ENCODE peak calls at places on chromosomes 7 and 10, in ten cellular contexts. B is GM12865, P is transverse colon, J is OCI-LY7, E is AG09309, W is heart right ventricle, U is mesothelial cell of epicardium, N is neural progenitor cell, O is fibroblast of mammary gland, X is cardiac muscle cell. Y is an unnamed sample.

GRCh38 chr10:74040200-74041126 is 42.5 kb downstream of the VCL start:
- DNase-seq in B (no peak), P (no peak), J (no peak), E (no peak), W (no peak), U (no peak), N (no peak), O (no peak), X (no peak), Y (no peak)

GRCh38 chr7:41977165-41977651 is 259.8 kb downstream of the GLI3 start:
- DNase-seq in B (peak), P (no peak), J (peak), E (no peak), W (peak), U (no peak), N (peak), O (peak), X (peak), Y (peak)

GRCh38 chr10:86254526-86255174 is 111.9 kb downstream of the GRID1 start:
- DNase-seq in B (no peak), P (no peak), J (no peak), E (no peak), W (no peak), U (no peak), N (no peak), O (no peak), X (no peak), Y (no peak)

GRCh38 chr10:59805043-59805442 is 51.8 kb upstream of the MRLN start:
- DNase-seq in B (peak), P (peak), J (peak), E (no peak), W (no peak), U (no peak), N (peak), O (peak), X (peak), Y (peak)

GRCh38 chr7:2715341-2716231 is 27.6 kb downstream of the AMZ1 start:
- DNase-seq in B (no peak), P (no peak), J (peak), E (no peak), W (no peak), U (no peak), N (no peak), O (no peak), X (no peak), Y (peak)

GRCh38 chr10:15782851-15783250 is 63.1 kb upstream of the ITGA8 start:
- DNase-seq in B (no peak), P (no peak), J (no peak), E (no peak), W (no peak), U (no peak), N (no peak), O (no peak), X (no peak), Y (no peak)

GRCh38 chr10:125370578-125370977 is 210.2 kb upstream of the CTBP2 start:
- DNase-seq in B (no peak), P (no peak), J (no peak), E (no peak), W (no peak), U (peak), N (peak), O (no peak), X (no peak), Y (no peak)

GRCh38 chr7:55173671-55174070 is 154.9 kb downstream of the EGFR start:
- DNase-seq in B (no peak), P (no peak), J (no peak), E (no peak), W (no peak), U (no peak), N (no peak), O (no peak), X (no peak), Y (no peak)

GRCh38 chr7:100818825-100819224 is 8.5 kb downstream of the EPHB4 start:
- DNase-seq in B (no peak), P (no peak), J (no peak), E (no peak), W (no peak), U (no peak), N (no peak), O (no peak), X (no peak), Y (no peak)

GRCh38 chr7:91657386-91658120 is 222.9 kb downstream of the MTERF1 start:
- DNase-seq in B (no peak), P (no peak), J (no peak), E (peak), W (no peak), U (no peak), N (no peak), O (peak), X (peak), Y (no peak)

GRCh38 chr10:49384268-49384953 is 11.5 kb downstream of the DRGX start:
- DNase-seq in B (no peak), P (no peak), J (no peak), E (no peak), W (no peak), U (no peak), N (no peak), O (no peak), X (no peak), Y (no peak)

GRCh38 chr10:133257489-133258065 is 19.1 kb downstream of the ADAM8 start:
- DNase-seq in B (no peak), P (peak), J (no peak), E (no peak), W (peak), U (no peak), N (peak), O (peak), X (peak), Y (peak)

GRCh38 chr7:151614019-151614418 is 94.3 kb upstream of the RHEB start:
- DNase-seq in B (no peak), P (no peak), J (no peak), E (no peak), W (no peak), U (no peak), N (no peak), O (no peak), X (no peak), Y (no peak)

GRCh38 chr7:121322460-121322859 is 6.3 kb upstream of the WNT16 start:
- DNase-seq in B (no peak), P (no peak), J (no peak), E (no peak), W (no peak), U (no peak), N (no peak), O (no peak), X (no peak), Y (no peak)

GRCh38 chr10:80472234-80473095 is 18.4 kb downstream of the TSPAN14 start:
- DNase-seq in B (peak), P (no peak), J (peak), E (peak), W (no peak), U (no peak), N (no peak), O (peak), X (peak), Y (peak)

GRCh38 chr7:27560706-27561235 is 101.9 kb downstream of the HIBADH start:
- DNase-seq in B (no peak), P (no peak), J (no peak), E (peak), W (no peak), U (no peak), N (no peak), O (peak), X (peak), Y (no peak)

GRCh38 chr7:151409555-151410404 is at the start of gene WDR86:
- DNase-seq in B (no peak), P (no peak), J (no peak), E (no peak), W (no peak), U (no peak), N (peak), O (no peak), X (peak), Y (no peak)

GRCh38 chr10:125016611-125017202 is 74.8 kb downstream of the ZRANB1 start:
- DNase-seq in B (no peak), P (no peak), J (no peak), E (no peak), W (peak), U (no peak), N (no peak), O (peak), X (peak), Y (no peak)

GRCh38 chr10:110209926-110210662 is 2.7 kb downstream of the MXI1 start:
- DNase-seq in B (peak), P (peak), J (peak), E (no peak), W (peak), U (peak), N (peak), O (peak), X (peak), Y (no peak)

GRCh38 chr7:100629117-100629711 is 12.1 kb downstream of the TFR2 start:
- DNase-seq in B (peak), P (peak), J (peak), E (no peak), W (no peak), U (no peak), N (peak), O (peak), X (peak), Y (peak)

GRCh38 chr7:20514364-20514763 is 101.1 kb upstream of the ABCB5 start:
- DNase-seq in B (no peak), P (no peak), J (no peak), E (no peak), W (peak), U (peak), N (no peak), O (peak), X (peak), Y (no peak)

GRCh38 chr7:154676422-154677073 is 326.4 kb downstream of the PAXIP1 start:
- DNase-seq in B (no peak), P (peak), J (no peak), E (no peak), W (no peak), U (no peak), N (no peak), O (no peak), X (no peak), Y (no peak)

GRCh38 chr10:103757531-103758293 is 97.7 kb downstream of the SH3PXD2A start:
- DNase-seq in B (no peak), P (peak), J (no peak), E (peak), W (peak), U (no peak), N (no peak), O (peak), X (peak), Y (peak)

GRCh38 chr7:6271694-6272371 is 591 bp downstream of the CYTH3 start:
- DNase-seq in B (peak), P (peak), J (peak), E (no peak), W (peak), U (no peak), N (no peak), O (no peak), X (no peak), Y (peak)

GRCh38 chr7:150787321-150788281 is 12.6 kb downstream of the TMEM176B start:
- DNase-seq in B (peak), P (no peak), J (no peak), E (no peak), W (peak), U (no peak), N (no peak), O (peak), X (peak), Y (no peak)

GRCh38 chr10:784759-785538 is 95.5 kb upstream of the DIP2C start:
- DNase-seq in B (no peak), P (peak), J (no peak), E (peak), W (peak), U (no peak), N (peak), O (peak), X (peak), Y (peak)
- TF ChIP-seq CTCF in B (no peak), P (no peak), J (no peak), E (peak), W (no peak), U (no peak), N (no peak), O (peak), X (peak), Y (no peak)

DNA sequence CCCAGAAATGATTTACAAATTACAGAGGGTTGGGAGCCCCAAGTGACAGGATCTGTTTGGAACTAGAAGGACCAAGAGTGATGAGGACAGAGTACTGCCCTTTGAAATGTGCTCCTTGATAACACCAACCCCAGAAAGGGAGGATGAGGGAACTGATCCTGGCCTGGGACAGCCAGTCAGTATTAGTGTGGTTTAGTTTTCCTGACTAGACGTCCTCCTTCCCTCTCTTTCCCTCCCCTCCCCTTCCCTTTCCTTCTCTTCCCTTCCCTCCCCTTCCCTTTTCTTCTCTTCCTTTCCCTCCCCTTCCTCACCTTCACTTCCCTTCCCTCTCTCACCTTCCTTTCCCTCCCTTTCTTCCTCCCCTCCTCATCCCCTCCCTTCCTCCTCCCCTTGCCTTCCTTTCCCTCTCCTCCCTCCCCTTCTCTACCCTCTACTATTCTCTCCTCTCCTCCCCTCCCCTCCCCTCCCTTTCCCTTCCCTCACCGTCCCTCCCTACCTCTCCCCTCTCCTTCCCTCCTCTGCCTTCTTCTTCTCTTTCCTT is 31.0 kb upstream of the BICC1 start:
- DNase-seq in B (no peak), P (no peak), J (no peak), E (no peak), W (no peak), U (no peak), N (no peak), O (no peak), X (no peak), Y (no peak)
- TF ChIP-seq CTCF in B (no peak), P (no peak), J (no peak), E (no peak), W (no peak), U (no peak), N (no peak), O (no peak), X (no peak), Y (no peak)

GRCh38 chr10:63430999-63431356 is 34.8 kb downstream of the JMJD1C start:
- DNase-seq in B (no peak), P (no peak), J (no peak), E (no peak), W (no peak), U (no peak), N (no peak), O (no peak), X (no peak), Y (no peak)
- TF ChIP-seq CTCF in B (no peak), P (no peak), J (no peak), E (no peak), W (no peak), U (no peak), N (no peak), O (no peak), X (no peak), Y (no peak)

DNA sequence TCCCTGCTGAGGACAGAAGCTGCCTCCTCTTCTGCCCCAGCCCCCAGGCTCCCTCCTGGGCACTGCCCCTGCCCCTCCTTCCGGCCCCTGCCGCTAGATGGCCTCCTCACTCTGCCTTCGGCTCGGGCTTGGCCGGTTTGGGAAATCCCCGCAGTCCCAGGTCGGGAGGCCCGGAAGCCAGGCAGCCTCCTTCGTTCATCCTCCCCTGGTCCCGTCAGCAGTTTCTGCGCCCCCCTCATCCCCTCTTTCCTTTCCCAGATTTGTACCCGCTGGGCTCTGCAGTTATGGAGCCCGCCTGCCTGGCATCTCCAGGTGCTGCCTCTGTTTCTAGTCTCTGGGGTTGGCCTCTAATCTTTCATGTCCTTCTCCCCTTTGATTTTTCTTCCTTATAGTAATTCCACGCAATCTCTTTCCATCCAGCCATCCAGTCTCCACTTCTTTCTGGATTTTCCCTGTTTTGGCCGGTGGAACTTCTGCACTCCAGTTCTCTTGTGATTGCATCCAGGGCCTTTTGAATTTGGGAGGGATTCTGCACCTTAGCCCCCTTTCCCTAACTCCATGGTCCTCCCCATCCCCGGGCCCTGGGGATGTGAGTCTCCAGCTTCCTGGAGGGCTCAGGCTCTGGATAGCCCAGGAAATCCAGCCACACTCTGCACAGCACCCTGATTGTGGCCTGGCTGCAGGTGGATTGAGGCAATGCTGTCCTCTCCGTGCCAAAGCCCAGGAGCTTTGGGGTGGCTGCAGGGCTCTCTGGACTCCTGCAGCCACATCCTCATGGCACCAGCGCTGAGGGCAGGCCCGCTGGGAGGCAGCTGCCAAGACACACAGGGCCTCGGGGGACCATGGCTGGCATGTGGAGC is 3.3 kb upstream of the SHH start:
- DNase-seq in B (peak), P (peak), J (peak), E (no peak), W (peak), U (no peak), N (peak), O (peak), X (peak), Y (peak)
- TF ChIP-seq CTCF in B (peak), P (peak), J (peak), E (peak), W (no peak), U (peak), N (peak), O (peak), X (peak), Y (peak)

GRCh38 chr10:98029149-98030092 is 1.0 kb downstream of the CRTAC1 start:
- DNase-seq in B (no peak), P (no peak), J (no peak), E (no peak), W (no peak), U (no peak), N (peak), O (no peak), X (no peak), Y (no peak)

GRCh38 chr10:98030093-98030821 is at the start of gene CRTAC1:
- DNase-seq in B (no peak), P (peak), J (no peak), E (no peak), W (peak), U (peak), N (peak), O (no peak), X (peak), Y (peak)

GRCh38 chr10:98031440-98031839 is 1.0 kb upstream of the CRTAC1 start:
- DNase-seq in B (no peak), P (no peak), J (no peak), E (no peak), W (no peak), U (no peak), N (no peak), O (no peak), X (no peak), Y (no peak)

GRCh38 chr10:98030991-98031431 is 590 bp upstream of the CRTAC1 start:
- DNase-seq in B (no peak), P (no peak), J (no peak), E (no peak), W (no peak), U (no peak), N (peak), O (no peak), X (no peak), Y (no peak)

GRCh38 chr10:98028168-98028770 is 2.2 kb downstream of the CRTAC1 start:
- DNase-seq in B (peak), P (peak), J (peak), E (no peak), W (peak), U (peak), N (peak), O (peak), X (peak), Y (peak)
- TF ChIP-seq CTCF in B (peak), P (peak), J (peak), E (peak), W (peak), U (peak), N (peak), O (peak), X (peak), Y (peak)